ENCODE peak calls at places on chromosomes 3 and 15, in ten cellular contexts. J, R, D, B, Y, Z, F, H, O and P are unnamed samples.

GRCh38 chr3:143138948-143139347 is 19.4 kb downstream of the CHST2 start:
- DNase-seq in B (no peak), Y (no peak), J (no peak), O (no peak), Z (no peak), D (no peak), R (no peak), H (no peak), F (no peak), P (no peak)

GRCh38 chr3:115626006-115626409 is 2.7 kb downstream of the GAP43 start:
- DNase-seq in O (no peak), Y (no peak), J (no peak), H (no peak), D (no peak), Z (no peak), B (no peak), R (no peak), F (no peak), P (no peak)

GRCh38 chr3:195571361-195571760 is 12.4 kb downstream of the APOD start:
- DNase-seq in Z (peak; percentile 18), B (no peak), J (no peak), H (no peak), F (no peak), Y (no peak), D (no peak), R (no peak), O (no peak), P (no peak)

GRCh38 chr15:88982946-88983342 is 69.8 kb upstream of the MFGE8 start:
- DNase-seq in D (no peak), O (no peak), F (no peak), Z (no peak), R (no peak), B (no peak), H (no peak), J (no peak), Y (no peak), P (no peak)

GRCh38 chr3:14640157-14640562 is 11.4 kb upstream of the CCDC174 start:
- DNase-seq in O (no peak), B (no peak), Z (no peak), R (no peak), H (no peak), Y (no peak), D (no peak), J (no peak), F (no peak), P (no peak)

GRCh38 chr15:93040288-93041158 is 48.5 kb downstream of the RGMA start:
- DNase-seq in J (no peak), F (no peak), D (no peak), O (no peak), B (no peak), Z (no peak), Y (no peak), R (peak; percentile 60), H (no peak), P (no peak)

GRCh38 chr3:197002701-197003454 is 26.7 kb downstream of the MELTF start:
- DNase-seq in R (peak; percentile 85), B (no peak), H (peak; percentile 91), Y (peak; percentile 62), J (peak; percentile 75), D (peak; percentile 47), O (peak; percentile 28), Z (peak; percentile 84), F (no peak), P (peak; percentile 27)

GRCh38 chr15:22907161-22907950 is 68.9 kb downstream of the NIPA2 start:
- DNase-seq in Z (no peak), B (no peak), D (no peak), R (no peak), O (no peak), J (no peak), Y (no peak), F (no peak), H (no peak), P (no peak)

GRCh38 chr3:58135712-58136543 is 74.8 kb downstream of the DNASE1L3 start:
- DNase-seq in Z (no peak), Y (no peak), O (no peak), H (no peak), R (no peak), D (no peak), B (no peak), J (peak; percentile 42), F (no peak), P (no peak)

GRCh38 chr3:186044973-186045372 is 63.9 kb downstream of the ETV5 start:
- DNase-seq in F (no peak), Y (no peak), D (peak; percentile 36), R (no peak), O (no peak), J (no peak), H (no peak), B (no peak), Z (no peak), P (no peak)

GRCh38 chr3:10417849-10418248 is 87.5 kb downstream of the ATP2B2 start:
- DNase-seq in D (peak; percentile 16), H (no peak), Z (no peak), Y (peak; percentile 8), J (no peak), O (no peak), F (no peak), B (peak; percentile 6), R (no peak), P (no peak)

GRCh38 chr15:38593523-38593922 is 28.9 kb upstream of the RASGRP1 start:
- DNase-seq in R (no peak), B (no peak), F (no peak), J (no peak), H (no peak), O (no peak), Y (no peak), Z (peak; percentile 6), D (no peak), P (no peak)

GRCh38 chr3:8827641-8828040 is 58.2 kb upstream of the OXTR start:
- DNase-seq in J (no peak), D (no peak), H (no peak), O (no peak), Y (peak; percentile 13), Z (no peak), R (no peak), F (no peak), B (no peak), P (no peak)

GRCh38 chr15:42723068-42723467 is 13.9 kb downstream of the CDAN1 start:
- DNase-seq in R (no peak), D (no peak), Z (no peak), F (no peak), H (no peak), J (no peak), B (no peak), Y (no peak), O (no peak), P (no peak)

GRCh38 chr3:120791958-120792357 is 49.4 kb downstream of the GTF2E1 start:
- DNase-seq in R (no peak), B (no peak), Z (no peak), O (no peak), Y (peak; percentile 51), H (no peak), F (no peak), J (no peak), D (peak; percentile 26), P (no peak)

GRCh38 chr3:44125882-44126281 is 115.8 kb upstream of the TOPAZ1 start:
- DNase-seq in Y (peak; percentile 48), H (no peak), Z (peak; percentile 48), O (no peak), B (no peak), D (peak; percentile 62), F (no peak), J (no peak), R (no peak), P (no peak)

GRCh38 chr3:4850928-4851265 is 128.3 kb upstream of the BHLHE40 start:
- DNase-seq in B (no peak), R (no peak), Z (no peak), Y (no peak), J (no peak), O (no peak), H (no peak), D (no peak), F (no peak), P (no peak)

GRCh38 chr3:149808209-149808829 is 4.7 kb upstream of the RNF13 start:
- DNase-seq in J (peak; percentile 61), O (peak; percentile 59), H (peak; percentile 81), D (peak; percentile 82), B (peak; percentile 70), R (peak; percentile 83), F (no peak), Z (peak; percentile 76), Y (peak; percentile 81), P (peak; percentile 41)

GRCh38 chr3:170961616-170962400 is 53.4 kb upstream of the EIF5A2 start:
- DNase-seq in J (no peak), H (peak; percentile 49), D (peak; percentile 62), F (no peak), Y (peak; percentile 49), O (no peak), B (peak; percentile 36), Z (peak; percentile 46), R (no peak), P (peak; percentile 10)
- TF ChIP-seq CTCF in J (peak; percentile 72), H (peak; percentile 22), D (peak; percentile 45), F (peak; percentile 27), Y (peak; percentile 70), O (peak; percentile 36), B (peak; percentile 32), Z (peak; percentile 51), R (peak; percentile 58), P (peak; percentile 50)

GRCh38 chr3:36631549-36631948 is 132.8 kb downstream of the DCLK3 start:
- DNase-seq in F (no peak), Y (no peak), O (no peak), D (no peak), H (no peak), J (no peak), Z (no peak), R (no peak), B (no peak), P (no peak)
- TF ChIP-seq CTCF in F (no peak), Y (no peak), O (no peak), D (no peak), H (no peak), J (no peak), Z (no peak), R (no peak), B (no peak), P (no peak)

GRCh38 chr3:114484895-114485294 is 191.1 kb downstream of the TIGIT start:
- DNase-seq in H (no peak), O (no peak), D (no peak), Z (no peak), B (no peak), F (no peak), J (no peak), R (no peak), Y (no peak), P (no peak)
- TF ChIP-seq CTCF in H (no peak), O (no peak), D (no peak), Z (no peak), B (no peak), F (no peak), J (no peak), R (no peak), Y (no peak), P (no peak)

DNA sequence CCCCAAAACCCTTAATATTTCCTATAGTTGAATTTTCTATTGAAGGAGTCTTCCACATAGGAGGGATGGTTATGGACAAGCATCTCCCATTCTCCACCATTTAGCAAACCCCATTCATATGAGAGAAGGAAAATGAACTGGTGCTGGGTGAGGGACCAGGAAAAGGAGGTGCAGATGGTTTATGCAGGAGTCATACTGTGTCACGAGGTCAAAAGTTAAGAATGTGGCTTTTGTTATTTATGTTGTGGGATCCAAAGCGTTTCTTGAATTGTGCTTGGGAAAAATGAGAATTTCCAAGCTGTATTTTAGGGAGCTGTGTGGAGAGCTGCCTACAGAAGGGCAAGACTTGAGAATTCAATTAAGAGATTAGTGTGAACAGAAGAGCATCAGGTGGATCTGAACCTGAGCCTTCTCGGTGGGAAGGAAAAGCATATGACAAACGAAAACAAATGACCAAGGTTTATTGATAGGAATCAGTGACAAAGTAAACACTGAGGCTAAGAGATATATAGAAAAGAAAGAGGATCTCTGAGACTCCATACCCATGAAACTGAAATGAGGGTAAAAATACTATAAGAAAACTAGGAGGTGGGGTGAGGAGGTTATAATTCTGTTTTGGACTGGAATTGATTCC is 473.3 kb upstream of the NR2F2 start:
- DNase-seq in Y (peak; percentile 36), O (no peak), H (no peak), B (peak; percentile 39), J (no peak), F (no peak), R (no peak), D (peak; percentile 66), Z (no peak), P (no peak)
- TF ChIP-seq CTCF in Y (no peak), O (no peak), H (no peak), B (no peak), J (no peak), F (no peak), R (no peak), D (no peak), Z (no peak), P (no peak)